ENCODE peak calls at places on chromosomes 12 and 14, in six cellular contexts. C, N, Y, J, D and A are unnamed samples.

GRCh38 chr12:48924617-48925217 is 575 bp downstream of the FKBP11 start:
- DNase-seq in J (peak; percentile 65), Y (peak; percentile 75), D (peak; percentile 81), C (peak; percentile 59), N (peak; percentile 85), A (peak; percentile 60)

GRCh38 chr14:23694085-23694975 is 58.2 kb downstream of the DHRS2 start:
- DNase-seq in Y (no peak), D (no peak), N (no peak), C (no peak), J (no peak), A (no peak)

GRCh38 chr12:152440-152839 is 61.5 kb downstream of the SLC6A12 start:
- DNase-seq in N (no peak), C (no peak), Y (no peak), J (no peak), D (no peak), A (no peak)

GRCh38 chr12:53171725-53172329 is 8.7 kb upstream of the ZNF740 start:
- DNase-seq in D (no peak), N (no peak), C (no peak), J (no peak), Y (no peak), A (no peak)

GRCh38 chr14:68542346-68542745 is 250.5 kb downstream of the ZFP36L1 start:
- DNase-seq in J (no peak), C (no peak), N (no peak), Y (no peak), D (no peak), A (no peak)

GRCh38 chr14:77458249-77458950 is 507 bp downstream of the AHSA1 start:
- DNase-seq in C (no peak), N (peak; percentile 62), J (peak; percentile 32), Y (no peak), D (peak; percentile 9), A (no peak)

GRCh38 chr14:100076133-100076532 is 10.9 kb downstream of the EVL start:
- DNase-seq in J (no peak), C (peak; percentile 59), D (no peak), N (peak; percentile 59), Y (no peak), A (peak; percentile 42)

GRCh38 chr14:104886690-104887622 is 21.9 kb downstream of the CEP170B start:
- DNase-seq in J (no peak), N (no peak), C (peak; percentile 33), D (no peak), Y (peak; percentile 60), A (peak; percentile 28)

GRCh38 chr12:66697404-66697803 is 18.5 kb upstream of the GRIP1 start:
- DNase-seq in D (no peak), C (no peak), J (no peak), Y (no peak), N (no peak), A (no peak)

GRCh38 chr14:49250517-49250916 is 335.7 kb downstream of the RPS29 start:
- DNase-seq in Y (no peak), N (no peak), C (no peak), J (no peak), D (no peak), A (no peak)

GRCh38 chr14:103161054-103161397 is 37.8 kb downstream of the TNFAIP2 start:
- DNase-seq in J (no peak), D (no peak), N (no peak), C (no peak), Y (no peak), A (no peak)

GRCh38 chr14:24975393-24975792 is 74.6 kb downstream of the STXBP6 start:
- DNase-seq in J (no peak), C (no peak), D (no peak), N (no peak), Y (no peak), A (no peak)

GRCh38 chr14:53874704-53875103 is 81.9 kb downstream of the BMP4 start:
- DNase-seq in J (no peak), C (peak; percentile 56), N (no peak), Y (no peak), D (no peak), A (peak; percentile 62)

GRCh38 chr12:41103614-41104013 is 84.5 kb upstream of the PDZRN4 start:
- DNase-seq in J (no peak), C (no peak), Y (no peak), N (no peak), D (no peak), A (no peak)

GRCh38 chr12:108449478-108449877 is 65.6 kb upstream of the FICD start:
- DNase-seq in N (no peak), J (no peak), D (no peak), Y (no peak), C (no peak), A (no peak)

GRCh38 chr14:64663174-64663573 is 41.0 kb upstream of the PLEKHG3 start:
- DNase-seq in J (no peak), D (no peak), C (no peak), Y (no peak), N (no peak), A (no peak)

GRCh38 chr12:62808166-62808879 is 126.6 kb downstream of the PPM1H start:
- DNase-seq in C (no peak), N (no peak), J (no peak), Y (no peak), D (no peak), A (no peak)

GRCh38 chr12:12007001-12007712 is 63.6 kb upstream of the BCL2L14 start:
- DNase-seq in Y (no peak), D (peak; percentile 47), N (peak; percentile 62), J (peak; percentile 78), C (no peak), A (no peak)

GRCh38 chr12:51270847-51271518 is 768 bp upstream of the SMAGP start:
- DNase-seq in C (no peak), N (no peak), J (no peak), D (no peak), Y (no peak), A (no peak)

GRCh38 chr14:68879321-68879781 is 86.5 kb upstream of the ZFP36L1 start:
- DNase-seq in J (no peak), D (no peak), C (no peak), N (no peak), Y (no peak), A (no peak)

GRCh38 chr12:129381717-129382116 is 522.1 kb downstream of the TMEM132D start:
- DNase-seq in Y (no peak), D (no peak), C (no peak), N (no peak), J (no peak), A (no peak)

GRCh38 chr12:113898466-113898865 is 67.7 kb downstream of the RBM19 start:
- DNase-seq in C (no peak), Y (no peak), J (no peak), N (no peak), D (no peak), A (no peak)

GRCh38 chr12:65685514-65685913 is 138.8 kb upstream of the HMGA2 start:
- DNase-seq in D (no peak), C (no peak), Y (no peak), J (no peak), N (no peak), A (no peak)

GRCh38 chr12:6154730-6155459 is 30.4 kb upstream of the VWF start:
- DNase-seq in N (no peak), C (peak; percentile 83), D (no peak), Y (peak; percentile 82), J (no peak), A (peak; percentile 80)

GRCh38 chr12:54052745-54053624 is 650 bp upstream of the HOXC4 start:
- DNase-seq in J (no peak), C (no peak), N (peak; percentile 43), Y (no peak), D (no peak), A (no peak)

GRCh38 chr14:100649173-100649519 is 61.9 kb upstream of the BEGAIN start:
- DNase-seq in D (no peak), N (no peak), C (no peak), Y (no peak), J (no peak), A (no peak)